ENCODE peak calls at places on chromosomes 2 and 18, in five cellular contexts. K, Q, U, E and H are unnamed samples.

GRCh38 chr18:34767601-34768027 is 57.5 kb downstream of the DTNA start:
- DNase-seq in K (no peak), Q (no peak), U (no peak), E (no peak), H (no peak)

GRCh38 chr18:61608306-61608705 is 275.1 kb downstream of the CDH20 start:
- DNase-seq in K (no peak), Q (no peak), U (no peak), E (no peak), H (no peak)

GRCh38 chr2:232385660-232386489 is 7.3 kb downstream of the ALPP start:
- DNase-seq in K (no peak), Q (no peak), U (no peak), E (no peak), H (no peak)

GRCh38 chr2:230282936-230283335 is 44.1 kb upstream of the SP140L start:
- DNase-seq in K (no peak), Q (no peak), U (no peak), E (no peak), H (no peak)

GRCh38 chr2:241035818-241036396 is 37.5 kb downstream of the SNED1 start:
- DNase-seq in K (no peak), Q (peak; percentile 49), U (no peak), E (no peak), H (no peak)

GRCh38 chr2:52976132-52976949 is 791.3 kb upstream of the CHAC2 start:
- DNase-seq in K (no peak), Q (no peak), U (no peak), E (no peak), H (peak; percentile 18)

GRCh38 chr2:204545861-204546773 is 842 bp downstream of the PARD3B start:
- DNase-seq in K (peak; percentile 49), Q (no peak), U (peak; percentile 62), E (no peak), H (peak; percentile 35)

GRCh38 chr2:19785432-19785831 is 116.4 kb downstream of the TTC32 start:
- DNase-seq in K (no peak), Q (no peak), U (no peak), E (no peak), H (no peak)

GRCh38 chr18:26511339-26512071 is 36.8 kb downstream of the KCTD1 start:
- DNase-seq in K (no peak), Q (no peak), U (no peak), E (no peak), H (no peak)

GRCh38 chr18:32767400-32767799 is 5.4 kb downstream of the KLHL14 start:
- DNase-seq in K (no peak), Q (no peak), U (no peak), E (no peak), H (no peak)

GRCh38 chr2:120559401-120559800 is 176.3 kb upstream of the GLI2 start:
- DNase-seq in K (no peak), Q (no peak), U (no peak), E (no peak), H (no peak)

GRCh38 chr2:144406111-144406788 is 113.7 kb downstream of the ZEB2 start:
- DNase-seq in K (no peak), Q (no peak), U (no peak), E (no peak), H (no peak)

GRCh38 chr2:150255528-150255927 is 231.9 kb downstream of the RND3 start:
- DNase-seq in K (no peak), Q (no peak), U (no peak), E (no peak), H (no peak)

GRCh38 chr2:190791347-190791982 is 89.2 kb upstream of the GLS start:
- DNase-seq in K (no peak), Q (peak; percentile 23), U (no peak), E (no peak), H (no peak)

GRCh38 chr2:236171213-236172201 is 3.3 kb upstream of the GBX2 start:
- DNase-seq in K (no peak), Q (no peak), U (no peak), E (no peak), H (no peak)

GRCh38 chr18:80229342-80229741 is 18.0 kb downstream of the PARD6G start:
- DNase-seq in K (no peak), Q (no peak), U (no peak), E (no peak), H (no peak)

GRCh38 chr2:47321411-47322031 is 81.4 kb upstream of the MSH2 start:
- DNase-seq in K (no peak), Q (no peak), U (no peak), E (no peak), H (no peak)

GRCh38 chr2:230938098-230938497 is 13.1 kb upstream of the GPR55 start:
- DNase-seq in K (no peak), Q (no peak), U (no peak), E (no peak), H (no peak)

GRCh38 chr2:3005859-3006258 is 371.8 kb downstream of the EIPR1 start:
- DNase-seq in K (no peak), Q (no peak), U (no peak), E (no peak), H (no peak)

GRCh38 chr2:37506407-37507068 is 162.1 kb downstream of the QPCT start:
- DNase-seq in K (no peak), Q (no peak), U (no peak), E (no peak), H (peak; percentile 2)

GRCh38 chr18:50662775-50663383 is 103.0 kb downstream of the MAPK4 start:
- DNase-seq in K (no peak), Q (no peak), U (no peak), E (no peak), H (no peak)

GRCh38 chr18:56726906-56727305 is 75.7 kb downstream of the WDR7 start:
- DNase-seq in K (no peak), Q (no peak), U (no peak), E (no peak), H (no peak)

GRCh38 chr2:231673348-231673770 is 35.0 kb upstream of the PTMA start:
- DNase-seq in K (no peak), Q (no peak), U (peak; percentile 96), E (no peak), H (no peak)

GRCh38 chr2:31079665-31080064 is 58.6 kb downstream of the GALNT14 start:
- DNase-seq in K (no peak), Q (no peak), U (no peak), E (no peak), H (no peak)

GRCh38 chr2:127771756-127772155 is 39.2 kb downstream of the WDR33 start:
- DNase-seq in K (no peak), Q (no peak), U (no peak), E (no peak), H (no peak)

GRCh38 chr2:232675381-232675780 is 21.8 kb upstream of the GIGYF2 start:
- DNase-seq in K (no peak), Q (no peak), U (no peak), E (no peak), H (no peak)

GRCh38 chr2:170737821-170738220 is 22.7 kb downstream of the SP5 start:
- DNase-seq in K (no peak), Q (no peak), U (no peak), E (no peak), H (no peak)

GRCh38 chr18:26103579-26103978 is 13.2 kb upstream of the SS18 start:
- DNase-seq in K (no peak), Q (peak; percentile 27), U (no peak), E (no peak), H (peak; percentile 58)

GRCh38 chr2:215826838-215827441 is 186.4 kb downstream of the MREG start:
- DNase-seq in K (no peak), Q (no peak), U (no peak), E (no peak), H (no peak)
- TF ChIP-seq CTCF in K (no peak), Q (no peak), U (no peak), E (no peak), H (no peak)

GRCh38 chr2:135198481-135198880 is 146.4 kb downstream of the RAB3GAP1 start:
- DNase-seq in K (no peak), Q (no peak), U (no peak), E (no peak), H (no peak)

GRCh38 chr2:135203944-135204343 is 151.9 kb downstream of the RAB3GAP1 start:
- DNase-seq in K (peak; percentile 65), Q (no peak), U (no peak), E (no peak), H (no peak)

DNA sequence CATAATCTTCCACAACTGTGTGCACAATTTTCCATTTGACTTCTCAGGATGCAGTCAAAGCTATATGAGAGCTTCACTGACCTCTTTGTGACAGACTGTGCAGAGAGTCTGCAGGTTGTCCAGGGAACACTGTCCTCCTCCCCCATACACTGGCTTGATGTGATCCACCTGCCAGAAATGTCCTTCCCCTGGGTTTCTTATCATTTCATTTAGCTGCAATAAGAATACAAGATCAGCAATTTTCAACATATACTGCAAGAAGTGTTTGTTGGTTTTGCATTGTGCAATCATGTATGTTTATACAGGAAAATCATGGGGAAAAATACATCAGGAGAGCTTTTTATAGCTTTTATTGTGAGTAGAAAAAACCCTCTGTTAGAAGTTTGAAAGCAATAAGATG is 150.7 kb downstream of the RAB3GAP1 start:
- DNase-seq in K (peak; percentile 50), Q (no peak), U (no peak), E (no peak), H (no peak)
- TF ChIP-seq CTCF in K (no peak), Q (no peak), U (no peak), E (no peak), H (no peak)

DNA sequence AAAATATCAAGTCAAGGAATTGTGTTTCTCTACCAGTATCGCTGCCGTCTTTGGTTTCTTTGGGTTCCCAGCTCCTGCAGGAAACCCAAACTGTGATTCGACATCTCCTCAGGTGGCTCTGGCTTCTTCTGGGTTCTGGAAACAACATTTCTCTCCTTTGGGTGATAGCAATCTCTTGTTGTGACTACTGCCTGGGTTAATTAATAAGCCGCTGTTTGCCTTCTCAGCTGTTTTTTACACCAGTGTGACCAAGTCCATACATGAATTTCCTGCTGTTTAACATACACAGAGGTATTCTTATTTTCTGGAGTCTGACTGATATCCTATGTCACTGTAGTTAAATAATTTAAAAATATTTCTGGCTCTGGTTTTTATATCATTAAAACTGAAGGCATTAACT is 112.5 kb upstream of the DCC start:
- DNase-seq in K (no peak), Q (no peak), U (no peak), E (no peak), H (no peak)
- TF ChIP-seq CTCF in K (no peak), Q (no peak), U (no peak), E (no peak), H (no peak)

GRCh38 chr2:8627019-8627691 is 54.7 kb upstream of the ID2 start:
- DNase-seq in K (peak; percentile 67), Q (no peak), U (peak; percentile 65), E (no peak), H (no peak)

GRCh38 chr2:8628870-8629209 is 53.0 kb upstream of the ID2 start:
- DNase-seq in K (no peak), Q (no peak), U (no peak), E (no peak), H (no peak)

GRCh38 chr2:8626572-8626971 is 55.3 kb upstream of the ID2 start:
- DNase-seq in K (peak; percentile 39), Q (no peak), U (no peak), E (no peak), H (no peak)

GRCh38 chr2:8628179-8628869 is 53.5 kb upstream of the ID2 start:
- DNase-seq in K (no peak), Q (no peak), U (peak; percentile 53), E (no peak), H (no peak)

DNA sequence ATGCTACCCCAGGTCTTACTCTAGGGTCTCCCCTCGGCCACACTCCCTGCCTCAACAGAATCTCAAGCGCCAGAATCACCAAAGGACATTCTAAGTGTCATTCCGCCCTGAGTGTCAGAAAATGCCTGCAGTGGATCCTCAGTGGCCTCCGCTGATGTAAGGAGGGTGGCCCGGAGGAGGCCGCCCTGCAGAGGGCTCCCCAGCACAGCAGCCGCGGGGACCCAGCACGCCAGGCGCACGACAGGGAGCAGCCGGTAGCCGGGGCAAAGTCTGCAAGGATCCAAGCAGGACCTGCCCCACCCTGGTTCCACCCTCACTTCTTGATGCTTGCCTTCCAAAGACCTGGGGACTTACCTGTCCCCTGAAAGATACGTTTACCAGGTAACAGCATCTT is 54.2 kb upstream of the ID2 start:
- DNase-seq in K (peak; percentile 70), Q (no peak), U (peak; percentile 93), E (no peak), H (no peak)
- TF ChIP-seq CTCF in K (peak; percentile 45), Q (no peak), U (peak; percentile 23), E (no peak), H (no peak)